ENCODE peak calls at places on chromosomes 5 and 9, in six cellular contexts. N is activated naive CD4-positive, alpha-beta T cell treated with anti-CD3 and anti-CD28 coated beads, Interleukin-2, amount 50 U/mL, for 16 hours; F is ACHN; K is ovary; H is CD4-positive, CD25-positive, alpha-beta regulatory T cell; U is stimulated activated naive B cell treated with anti-CD40 and anti-IgM and Interleukin-4, amounts not matched to agents 10 μg/mL and 1 μg/mL and 100 μg/mL, for 72 hours. W is an unnamed sample.

GRCh38 chr9:72362118-72362531 is 2.9 kb downstream of the ZFAND5 start:
- DNase-seq in N (no peak), F (peak), K (no peak), H (no peak), U (no peak), W (no peak)

GRCh38 chr5:158375531-158375930 is 516.6 kb upstream of the CLINT1 start:
- DNase-seq in N (no peak), F (no peak), K (no peak), H (no peak), U (no peak), W (no peak)

GRCh38 chr9:113568081-113568435 is 104.5 kb downstream of the RGS3 start:
- DNase-seq in N (no peak), F (no peak), K (peak), H (no peak), U (no peak), W (no peak)

GRCh38 chr5:31165729-31166128 is 27.8 kb upstream of the CDH6 start:
- DNase-seq in N (no peak), F (no peak), K (no peak), H (no peak), U (no peak), W (no peak)

GRCh38 chr9:15377625-15378252 is 44.9 kb upstream of the SNAPC3 start:
- DNase-seq in N (no peak), F (no peak), K (no peak), H (no peak), U (no peak), W (no peak)

GRCh38 chr9:77968506-77968905 is 63.1 kb downstream of the GNAQ start:
- DNase-seq in N (no peak), F (no peak), K (no peak), H (no peak), U (no peak), W (no peak)

GRCh38 chr5:159905496-159905895 is 10.8 kb upstream of the ADRA1B start:
- DNase-seq in N (no peak), F (peak), K (no peak), H (no peak), U (no peak), W (no peak)

GRCh38 chr9:37953775-37954437 is 50.0 kb upstream of the SLC25A51 start:
- DNase-seq in N (no peak), F (peak), K (peak), H (peak), U (peak), W (peak)

GRCh38 chr5:1523793-1524480 is at the start of gene LPCAT1:
- DNase-seq in N (peak), F (peak), K (peak), H (peak), U (peak), W (peak)

GRCh38 chr5:123964916-123965315 is 452.9 kb downstream of the CSNK1G3 start:
- DNase-seq in N (no peak), F (no peak), K (no peak), H (no peak), U (no peak), W (no peak)

GRCh38 chr9:86946712-86947145 is 577 bp downstream of the GAS1 start:
- DNase-seq in N (peak), F (peak), K (peak), H (peak), U (peak), W (peak)

GRCh38 chr9:20815923-20816703 is 132.1 kb downstream of the FOCAD start:
- DNase-seq in N (no peak), F (no peak), K (no peak), H (no peak), U (no peak), W (no peak)

GRCh38 chr9:18124760-18125159 is 349.2 kb upstream of the ADAMTSL1 start:
- DNase-seq in N (no peak), F (no peak), K (no peak), H (no peak), U (no peak), W (no peak)

GRCh38 chr9:76255781-76256455 is 138.3 kb downstream of the RFK start:
- DNase-seq in N (no peak), F (no peak), K (peak), H (no peak), U (no peak), W (no peak)

GRCh38 chr5:177366528-177367322 is 9.0 kb downstream of the RGS14 start:
- DNase-seq in N (no peak), F (peak), K (peak), H (no peak), U (no peak), W (no peak)

GRCh38 chr9:122186777-122187176 is 27.1 kb downstream of the MORN5 start:
- DNase-seq in N (no peak), F (no peak), K (no peak), H (no peak), U (no peak), W (no peak)

GRCh38 chr5:169848271-169848670 is 132.0 kb downstream of the INSYN2B start:
- DNase-seq in N (no peak), F (no peak), K (no peak), H (no peak), U (no peak), W (no peak)

GRCh38 chr9:74573792-74574191 is 76.7 kb downstream of the RORB start:
- DNase-seq in N (no peak), F (no peak), K (no peak), H (no peak), U (no peak), W (no peak)

GRCh38 chr9:130623466-130623865 is 40.9 kb upstream of the PRDM12 start:
- DNase-seq in N (no peak), F (no peak), K (no peak), H (no peak), U (no peak), W (no peak)

GRCh38 chr5:5344606-5345005 is 77.9 kb upstream of the ICE1 start:
- DNase-seq in N (no peak), F (no peak), K (no peak), H (no peak), U (no peak), W (no peak)

GRCh38 chr9:7968642-7969041 is 169.1 kb upstream of the DMAC1 start:
- DNase-seq in N (no peak), F (no peak), K (no peak), H (no peak), U (no peak), W (no peak)